ENCODE peak calls at places on chromosomes 12 and 14, in ten cellular contexts. Y, H, L, O, C, E, Q, W, J and I are unnamed samples.

GRCh38 chr14:64762044-64763034 is 58.1 kb downstream of the PLEKHG3 start:
- DNase-seq in O (peak), Y (peak), C (peak), L (peak), Q (peak), H (peak), W (peak), J (peak), E (peak), I (peak)

GRCh38 chr12:102388469-102388868 is 91.9 kb downstream of the IGF1 start:
- DNase-seq in H (no peak), C (no peak), L (peak), Y (no peak), O (no peak), W (no peak), Q (no peak), E (no peak), J (no peak), I (no peak)

GRCh38 chr14:75333523-75334190 is 55.0 kb downstream of the FOS start:
- DNase-seq in H (no peak), Q (peak), E (no peak), O (peak), J (no peak), W (no peak), C (no peak), L (no peak), Y (no peak), I (no peak)

GRCh38 chr12:6967548-6968100 is 2.8 kb downstream of the PHB2 start:
- DNase-seq in W (no peak), Y (no peak), J (no peak), Q (no peak), L (no peak), H (no peak), C (no peak), E (no peak), O (no peak), I (no peak)

GRCh38 chr12:124422142-124422569 is 127.3 kb downstream of the RFLNA start:
- DNase-seq in O (no peak), E (no peak), W (peak), Q (no peak), C (no peak), Y (no peak), H (no peak), L (no peak), J (no peak), I (no peak)

GRCh38 chr12:127191124-127191523 is 1075.8 kb upstream of the TMEM132C start:
- DNase-seq in J (no peak), E (no peak), O (no peak), Y (peak), Q (no peak), L (no peak), H (peak), W (no peak), C (no peak), I (no peak)

GRCh38 chr12:49489720-49490119 is 49.1 kb upstream of the KCNH3 start:
- DNase-seq in O (no peak), H (peak), W (no peak), J (peak), C (no peak), Q (no peak), E (no peak), Y (peak), L (peak), I (peak)

GRCh38 chr12:116276433-116277216 is 868 bp downstream of the MED13L start:
- DNase-seq in H (peak), L (peak), Y (peak), W (peak), E (no peak), C (peak), O (peak), Q (peak), J (peak), I (peak)

GRCh38 chr12:121110211-121110940 is 22.3 kb upstream of the P2RX7 start:
- DNase-seq in E (no peak), Y (peak), O (peak), Q (peak), W (peak), L (peak), H (peak), C (peak), J (peak), I (peak)

GRCh38 chr12:52670961-52671360 is 9.2 kb downstream of the KRT1 start:
- DNase-seq in J (no peak), C (no peak), Y (no peak), H (no peak), O (no peak), Q (no peak), W (no peak), L (no peak), E (no peak), I (no peak)

GRCh38 chr14:54387328-54387727 is 9.5 kb upstream of the CDKN3 start:
- DNase-seq in Y (no peak), H (no peak), W (no peak), O (no peak), L (no peak), E (no peak), C (no peak), J (no peak), Q (no peak), I (no peak)

GRCh38 chr12:4271433-4272013 is 2.0 kb upstream of the CCND2 start:
- DNase-seq in O (no peak), Q (no peak), H (no peak), J (no peak), E (no peak), L (peak), W (no peak), C (no peak), Y (no peak), I (no peak)

GRCh38 chr12:91119089-91119488 is 7.8 kb upstream of the LUM start:
- DNase-seq in W (no peak), C (no peak), H (no peak), J (no peak), Q (no peak), L (peak), E (no peak), O (no peak), Y (no peak), I (no peak)

GRCh38 chr14:39203659-39204606 is 28.9 kb downstream of the PNN start:
- DNase-seq in E (no peak), J (no peak), L (no peak), H (no peak), O (no peak), Y (no peak), W (no peak), Q (no peak), C (no peak), I (no peak)

GRCh38 chr12:122435186-122435585 is 12.7 kb upstream of the CLIP1 start:
- DNase-seq in O (peak), Y (no peak), E (no peak), C (no peak), J (no peak), H (no peak), W (no peak), Q (no peak), L (no peak), I (no peak)

GRCh38 chr12:42516573-42516972 is 73.0 kb downstream of the PRICKLE1 start:
- DNase-seq in L (no peak), Q (no peak), E (no peak), O (no peak), W (no peak), Y (no peak), C (no peak), J (no peak), H (no peak), I (no peak)

GRCh38 chr12:115960868-115961802 is 316.4 kb downstream of the MED13L start:
- DNase-seq in H (no peak), W (no peak), L (no peak), Y (peak), J (peak), C (no peak), Q (no peak), E (no peak), O (no peak), I (no peak)

GRCh38 chr12:110249716-110250225 is 31.3 kb upstream of the ATP2A2 start:
- DNase-seq in L (no peak), J (peak), H (no peak), Q (peak), W (no peak), O (no peak), E (no peak), C (no peak), Y (no peak), I (no peak)

GRCh38 chr14:54291491-54292191 is 105.2 kb upstream of the CDKN3 start:
- DNase-seq in O (no peak), C (no peak), E (no peak), W (no peak), Y (peak), H (peak), J (no peak), Q (no peak), L (peak), I (peak)

GRCh38 chr14:76968621-76969063 is 59.9 kb downstream of the IRF2BPL start:
- DNase-seq in C (peak), H (no peak), Q (no peak), W (peak), Y (no peak), L (no peak), E (no peak), J (no peak), O (no peak), I (no peak)

GRCh38 chr12:6215932-6216494 is 15.8 kb downstream of the CD9 start:
- DNase-seq in L (peak), Y (peak), O (peak), W (no peak), J (peak), E (peak), C (no peak), Q (no peak), H (peak), I (peak)

GRCh38 chr12:24948816-24949722 is at the start of gene BCAT1:
- DNase-seq in E (no peak), Q (peak), C (no peak), H (peak), L (peak), J (peak), W (no peak), Y (peak), O (peak), I (peak)

GRCh38 chr14:36901846-36902245 is 240.2 kb downstream of the PAX9 start:
- DNase-seq in C (no peak), Y (peak), Q (no peak), J (no peak), O (no peak), L (peak), E (no peak), H (no peak), W (no peak), I (no peak)

GRCh38 chr12:93798752-93799151 is 121.6 kb downstream of the CRADD start:
- DNase-seq in J (no peak), Q (no peak), C (no peak), Y (no peak), L (no peak), H (no peak), E (no peak), O (no peak), W (no peak), I (no peak)

GRCh38 chr14:63454436-63454835 is 88.7 kb downstream of the PPP2R5E start:
- DNase-seq in C (no peak), J (no peak), H (no peak), Y (no peak), E (no peak), Q (no peak), O (no peak), L (no peak), W (no peak), I (no peak)

GRCh38 chr12:95848575-95849388 is 10.0 kb upstream of the SNRPF start:
- DNase-seq in Y (peak), J (peak), C (no peak), E (peak), L (peak), H (peak), W (peak), Q (no peak), O (no peak), I (peak)

GRCh38 chr12:14424545-14424944 is 59.1 kb downstream of the ATF7IP start:
- DNase-seq in J (no peak), O (no peak), L (no peak), W (no peak), C (no peak), Y (no peak), Q (no peak), E (no peak), H (no peak), I (no peak)

GRCh38 chr12:5808956-5809355 is 136.1 kb downstream of the ANO2 start:
- DNase-seq in E (no peak), L (peak), Y (peak), C (no peak), H (peak), W (peak), O (no peak), J (no peak), Q (no peak), I (no peak)

GRCh38 chr14:75738192-75738591 is 77.1 kb downstream of the TTLL5 start:
- DNase-seq in Y (no peak), J (no peak), O (no peak), L (no peak), W (no peak), H (no peak), C (no peak), E (no peak), Q (no peak), I (no peak)

GRCh38 chr14:96227428-96227827 is 22.8 kb downstream of the BDKRB2 start:
- DNase-seq in Y (no peak), J (no peak), H (no peak), W (no peak), Q (no peak), E (no peak), C (no peak), O (no peak), L (no peak), I (no peak)